ENCODE peak calls at places on chromosomes 7 and 10, in six cellular contexts. One of them, this sample, is unnamed.

GRCh38 chr7:33901199-33901598 is 4.1 kb upstream of the BMPER start:
- DNase-seq in gastrocnemius medialis: no peak
- DNase-seq in suprapubic skin: no peak
- DNase-seq in prostate gland: no peak
- DNase-seq in IMR-90: peak; percentile 36
- DNase-seq in body of pancreas: no peak
- DNase-seq in this sample: no peak

GRCh38 chr7:14999331-14999730 is 96.8 kb upstream of the DGKB start:
- DNase-seq in gastrocnemius medialis: no peak
- DNase-seq in suprapubic skin: no peak
- DNase-seq in prostate gland: no peak
- DNase-seq in IMR-90: no peak
- DNase-seq in body of pancreas: no peak
- DNase-seq in this sample: no peak

GRCh38 chr7:118057404-118057803 is 126.6 kb upstream of the LSM8 start:
- DNase-seq in gastrocnemius medialis: no peak
- DNase-seq in suprapubic skin: no peak
- DNase-seq in prostate gland: no peak
- DNase-seq in IMR-90: no peak
- DNase-seq in body of pancreas: no peak
- DNase-seq in this sample: no peak

GRCh38 chr10:60574388-60574787 is 184.7 kb upstream of the ANK3 start:
- DNase-seq in gastrocnemius medialis: no peak
- DNase-seq in suprapubic skin: no peak
- DNase-seq in prostate gland: no peak
- DNase-seq in IMR-90: no peak
- DNase-seq in body of pancreas: no peak
- DNase-seq in this sample: no peak

GRCh38 chr10:50416181-50416824 is 165.0 kb upstream of the ASAH2 start:
- DNase-seq in gastrocnemius medialis: no peak
- DNase-seq in suprapubic skin: no peak
- DNase-seq in prostate gland: no peak
- DNase-seq in IMR-90: peak; percentile 24
- DNase-seq in body of pancreas: no peak
- DNase-seq in this sample: no peak

GRCh38 chr7:158828343-158829020 is 827 bp downstream of the ESYT2 start:
- DNase-seq in gastrocnemius medialis: no peak
- DNase-seq in suprapubic skin: no peak
- DNase-seq in prostate gland: peak; percentile 27
- DNase-seq in IMR-90: no peak
- DNase-seq in body of pancreas: peak; percentile 59
- DNase-seq in this sample: peak; percentile 57

GRCh38 chr7:44964831-44965440 is 13.9 kb downstream of the MYO1G start:
- DNase-seq in gastrocnemius medialis: no peak
- DNase-seq in suprapubic skin: peak; percentile 40
- DNase-seq in prostate gland: no peak
- DNase-seq in IMR-90: no peak
- DNase-seq in body of pancreas: no peak
- DNase-seq in this sample: peak; percentile 40

GRCh38 chr7:142882338-142882678 is 3.2 kb downstream of the TRPV6 start:
- DNase-seq in gastrocnemius medialis: no peak
- DNase-seq in suprapubic skin: no peak
- DNase-seq in prostate gland: peak; percentile 31
- DNase-seq in IMR-90: no peak
- DNase-seq in body of pancreas: no peak
- DNase-seq in this sample: no peak

GRCh38 chr7:46494026-46494425 is 573.0 kb upstream of the IGFBP3 start:
- DNase-seq in gastrocnemius medialis: no peak
- DNase-seq in suprapubic skin: no peak
- DNase-seq in prostate gland: no peak
- DNase-seq in IMR-90: peak; percentile 66
- DNase-seq in body of pancreas: no peak
- DNase-seq in this sample: no peak

GRCh38 chr7:30476401-30477145 is 2.0 kb downstream of the NOD1 start:
- DNase-seq in gastrocnemius medialis: no peak
- DNase-seq in suprapubic skin: no peak
- DNase-seq in prostate gland: peak; percentile 59
- DNase-seq in IMR-90: no peak
- DNase-seq in body of pancreas: no peak
- DNase-seq in this sample: no peak

GRCh38 chr7:86199881-86200280 is 443.8 kb upstream of the GRM3 start:
- DNase-seq in gastrocnemius medialis: no peak
- DNase-seq in suprapubic skin: no peak
- DNase-seq in prostate gland: no peak
- DNase-seq in IMR-90: no peak
- DNase-seq in body of pancreas: no peak
- DNase-seq in this sample: no peak

GRCh38 chr10:62454696-62455451 is 80.7 kb downstream of the ZNF365 start:
- DNase-seq in gastrocnemius medialis: peak; percentile 54
- DNase-seq in suprapubic skin: peak; percentile 64
- DNase-seq in prostate gland: no peak
- DNase-seq in IMR-90: peak; percentile 56
- DNase-seq in body of pancreas: no peak
- DNase-seq in this sample: peak; percentile 59

GRCh38 chr10:87753995-87754866 is 63.8 kb downstream of the ATAD1 start:
- DNase-seq in gastrocnemius medialis: no peak
- DNase-seq in suprapubic skin: no peak
- DNase-seq in prostate gland: no peak
- DNase-seq in IMR-90: no peak
- DNase-seq in body of pancreas: no peak
- DNase-seq in this sample: no peak

GRCh38 chr10:75469018-75469616 is 37.7 kb downstream of the LRMDA start:
- DNase-seq in gastrocnemius medialis: peak; percentile 62
- DNase-seq in suprapubic skin: peak; percentile 74
- DNase-seq in prostate gland: peak; percentile 73
- DNase-seq in IMR-90: peak; percentile 84
- DNase-seq in body of pancreas: peak; percentile 27
- DNase-seq in this sample: no peak

GRCh38 chr7:132456418-132456817 is 119.9 kb downstream of the PLXNA4 start:
- DNase-seq in gastrocnemius medialis: no peak
- DNase-seq in suprapubic skin: no peak
- DNase-seq in prostate gland: no peak
- DNase-seq in IMR-90: no peak
- DNase-seq in body of pancreas: no peak
- DNase-seq in this sample: no peak

GRCh38 chr7:18667466-18667865 is 171.9 kb downstream of the HDAC9 start:
- DNase-seq in gastrocnemius medialis: no peak
- DNase-seq in suprapubic skin: no peak
- DNase-seq in prostate gland: no peak
- DNase-seq in IMR-90: peak; percentile 80
- DNase-seq in body of pancreas: no peak
- DNase-seq in this sample: no peak

GRCh38 chr10:103849880-103850571 is 5.3 kb downstream of the SH3PXD2A start:
- DNase-seq in gastrocnemius medialis: peak; percentile 56
- DNase-seq in suprapubic skin: no peak
- DNase-seq in prostate gland: no peak
- DNase-seq in IMR-90: peak; percentile 93
- DNase-seq in body of pancreas: no peak
- DNase-seq in this sample: no peak

GRCh38 chr10:105540381-105540780 is 899.3 kb downstream of the SORCS3 start:
- DNase-seq in gastrocnemius medialis: no peak
- DNase-seq in suprapubic skin: no peak
- DNase-seq in prostate gland: no peak
- DNase-seq in IMR-90: no peak
- DNase-seq in body of pancreas: peak; percentile 29
- DNase-seq in this sample: no peak

GRCh38 chr7:121966538-121967332 is 93.8 kb downstream of the PTPRZ1 start:
- DNase-seq in gastrocnemius medialis: no peak
- DNase-seq in suprapubic skin: no peak
- DNase-seq in prostate gland: no peak
- DNase-seq in IMR-90: no peak
- DNase-seq in body of pancreas: no peak
- DNase-seq in this sample: no peak

GRCh38 chr7:121961491-121961890 is 88.5 kb downstream of the PTPRZ1 start:
- DNase-seq in gastrocnemius medialis: no peak
- DNase-seq in suprapubic skin: no peak
- DNase-seq in prostate gland: no peak
- DNase-seq in IMR-90: no peak
- DNase-seq in body of pancreas: no peak
- DNase-seq in this sample: no peak

GRCh38 chr7:121960678-121961461 is 87.9 kb downstream of the PTPRZ1 start:
- DNase-seq in gastrocnemius medialis: no peak
- DNase-seq in suprapubic skin: no peak
- DNase-seq in prostate gland: no peak
- DNase-seq in IMR-90: peak; percentile 87
- DNase-seq in body of pancreas: no peak
- DNase-seq in this sample: no peak
- TF ChIP-seq CTCF in gastrocnemius medialis: no peak
- TF ChIP-seq CTCF in suprapubic skin: no peak
- TF ChIP-seq CTCF in prostate gland: no peak
- TF ChIP-seq CTCF in IMR-90: no peak
- TF ChIP-seq CTCF in body of pancreas: no peak
- TF ChIP-seq CTCF in this sample: no peak

DNA sequence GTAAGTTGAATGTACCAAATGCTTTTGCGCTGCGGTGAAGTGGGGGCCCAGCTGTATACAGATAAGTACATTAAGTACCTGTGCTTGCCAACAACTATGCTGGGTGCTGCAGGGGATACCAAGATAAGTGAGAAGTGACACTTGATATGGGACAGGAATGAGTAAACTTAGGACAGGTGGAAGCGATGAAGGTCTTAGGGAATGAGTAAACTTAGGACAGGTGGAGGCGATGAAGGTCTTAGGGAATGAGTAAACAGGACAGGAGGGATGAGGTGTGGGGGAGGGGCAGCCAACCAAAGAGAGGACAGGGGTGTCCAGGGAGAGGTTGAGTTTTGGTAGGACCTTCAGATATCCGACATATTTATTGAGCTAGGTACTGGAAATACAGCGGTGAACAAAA is 1.4 kb downstream of the MDH2 start:
- DNase-seq in gastrocnemius medialis: peak; percentile 35
- DNase-seq in suprapubic skin: no peak
- DNase-seq in prostate gland: no peak
- DNase-seq in IMR-90: no peak
- DNase-seq in body of pancreas: no peak
- DNase-seq in this sample: no peak
- H3K4me3 ChIP-seq in gastrocnemius medialis: peak overlapping the region; percentile 90
- H3K4me3 ChIP-seq in suprapubic skin: no peak overlapping the region
- H3K4me3 ChIP-seq in prostate gland: peak overlapping the region; percentile 90
- H3K4me3 ChIP-seq in IMR-90: peak overlapping the region; percentile 77
- H3K4me3 ChIP-seq in body of pancreas: no peak overlapping the region
- H3K4me3 ChIP-seq in this sample: no peak overlapping the region

GRCh38 chr10:102644646-102645387 is 538 bp downstream of the TRIM8 start:
- DNase-seq in gastrocnemius medialis: peak; percentile 92
- DNase-seq in suprapubic skin: peak; percentile 93
- DNase-seq in prostate gland: peak; percentile 78
- DNase-seq in IMR-90: peak; percentile 68
- DNase-seq in body of pancreas: peak; percentile 91
- DNase-seq in this sample: peak; percentile 97
- TF ChIP-seq POLR2A in gastrocnemius medialis: no peak
- TF ChIP-seq POLR2A in suprapubic skin: no peak
- TF ChIP-seq POLR2A in prostate gland: peak; percentile 13
- TF ChIP-seq POLR2A in IMR-90: no peak
- TF ChIP-seq POLR2A in body of pancreas: no peak
- TF ChIP-seq POLR2A in this sample: no peak

GRCh38 chr7:155357573-155358041 is 59.9 kb downstream of the INSIG1 start:
- DNase-seq in gastrocnemius medialis: no peak
- DNase-seq in suprapubic skin: peak; percentile 39
- DNase-seq in prostate gland: no peak
- DNase-seq in IMR-90: peak; percentile 32
- DNase-seq in body of pancreas: no peak
- DNase-seq in this sample: no peak
- TF ChIP-seq CTCF in gastrocnemius medialis: no peak
- TF ChIP-seq CTCF in suprapubic skin: no peak
- TF ChIP-seq CTCF in prostate gland: no peak
- TF ChIP-seq CTCF in IMR-90: no peak
- TF ChIP-seq CTCF in body of pancreas: no peak
- TF ChIP-seq CTCF in this sample: no peak

GRCh38 chr7:148262721-148263229 is 327.8 kb upstream of the C7orf33 start:
- DNase-seq in gastrocnemius medialis: peak; percentile 19
- DNase-seq in suprapubic skin: peak; percentile 67
- DNase-seq in prostate gland: peak; percentile 50
- DNase-seq in IMR-90: peak; percentile 4
- DNase-seq in body of pancreas: peak; percentile 58
- DNase-seq in this sample: peak; percentile 39
- H3K4me3 ChIP-seq in gastrocnemius medialis: no peak overlapping the region
- H3K4me3 ChIP-seq in suprapubic skin: peak overlapping the region; percentile 14
- H3K4me3 ChIP-seq in prostate gland: no peak overlapping the region
- H3K4me3 ChIP-seq in IMR-90: no peak overlapping the region
- H3K4me3 ChIP-seq in body of pancreas: no peak overlapping the region
- H3K4me3 ChIP-seq in this sample: no peak overlapping the region

DNA sequence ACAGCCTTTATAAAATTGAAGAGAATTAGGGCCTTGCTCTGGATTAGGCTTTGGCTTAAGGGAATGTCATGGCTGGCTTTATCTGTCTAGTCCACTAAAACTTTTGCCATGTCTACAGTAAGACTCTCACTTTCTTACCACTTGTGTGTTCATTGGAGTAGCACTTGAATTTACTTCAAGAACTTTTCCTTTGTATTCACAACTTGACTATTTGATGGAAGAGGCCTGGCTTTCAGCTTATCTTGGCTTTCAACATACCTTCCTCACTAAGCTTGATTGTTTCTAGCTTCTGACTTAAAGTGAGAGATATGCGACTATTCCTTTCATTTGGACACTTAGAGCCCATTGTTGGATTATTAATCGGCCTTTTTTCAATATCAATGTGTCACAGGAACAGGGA is 96.1 kb downstream of the TPST1 start:
- DNase-seq in gastrocnemius medialis: no peak
- DNase-seq in suprapubic skin: no peak
- DNase-seq in prostate gland: no peak
- DNase-seq in IMR-90: no peak
- DNase-seq in body of pancreas: no peak
- DNase-seq in this sample: no peak
- TF ChIP-seq POLR2A in gastrocnemius medialis: no peak
- TF ChIP-seq POLR2A in suprapubic skin: no peak
- TF ChIP-seq POLR2A in prostate gland: no peak
- TF ChIP-seq POLR2A in IMR-90: no peak
- TF ChIP-seq POLR2A in body of pancreas: no peak
- TF ChIP-seq POLR2A in this sample: no peak

GRCh38 chr7:89695241-89695640 is 459.0 kb upstream of the STEAP1 start:
- DNase-seq in gastrocnemius medialis: no peak
- DNase-seq in suprapubic skin: no peak
- DNase-seq in prostate gland: no peak
- DNase-seq in IMR-90: no peak
- DNase-seq in body of pancreas: no peak
- DNase-seq in this sample: no peak
- TF ChIP-seq CTCF in gastrocnemius medialis: no peak
- TF ChIP-seq CTCF in suprapubic skin: no peak
- TF ChIP-seq CTCF in prostate gland: no peak
- TF ChIP-seq CTCF in IMR-90: no peak
- TF ChIP-seq CTCF in body of pancreas: no peak
- TF ChIP-seq CTCF in this sample: no peak

This sample was measured in lower leg skin.